ENCODE peak calls at places on chromosomes 12 and 14, in eight cellular contexts. I is erythroblast, A is transverse colon, P is A549, S is HCT116, C is IMR-90, T is endothelial cell of umbilical vein, U is Peyer's patch. G is an unnamed sample.
A peak's percentile ranks its signal among the peaks of the same experiment; 100 is the strongest.

GRCh38 chr14:103871596-103872480 is 24.5 kb upstream of the PPP1R13B start:
- DNase-seq in I (peak; percentile 62), C (no peak), S (no peak), U (peak; percentile 89), P (no peak), T (no peak), A (peak; percentile 89), G (peak; percentile 84)

GRCh38 chr12:63040526-63041220 is 105.7 kb upstream of the PPM1H start:
- DNase-seq in I (no peak), P (no peak), A (no peak), C (no peak), U (no peak), S (no peak), T (no peak), G (no peak)

GRCh38 chr14:39576258-39576657 is 144.0 kb upstream of the FBXO33 start:
- DNase-seq in C (no peak), P (no peak), I (no peak), S (no peak), A (no peak), U (no peak), T (no peak), G (no peak)

GRCh38 chr14:33786091-33786825 is 164.6 kb downstream of the EGLN3 start:
- DNase-seq in C (no peak), S (no peak), P (no peak), I (no peak), A (no peak), T (no peak), U (no peak), G (no peak)

GRCh38 chr12:111767362-111768158 is 827 bp downstream of the ALDH2 start:
- DNase-seq in U (peak; percentile 74), I (no peak), A (peak; percentile 58), P (peak; percentile 67), C (peak; percentile 40), S (peak; percentile 12), T (peak; percentile 59), G (no peak)

GRCh38 chr14:53110103-53110502 is 43.0 kb downstream of the DDHD1 start:
- DNase-seq in T (no peak), A (no peak), C (no peak), U (no peak), I (peak; percentile 34), P (no peak), S (no peak), G (no peak)

GRCh38 chr12:13171921-13172859 is 24.3 kb upstream of the EMP1 start:
- DNase-seq in U (peak; percentile 58), S (no peak), I (no peak), A (peak; percentile 30), P (peak; percentile 74), T (no peak), C (no peak), G (no peak)

GRCh38 chr12:108152179-108152538 is 23.1 kb downstream of the WSCD2 start:
- DNase-seq in A (no peak), T (no peak), P (no peak), C (no peak), U (no peak), S (no peak), I (no peak), G (no peak)

GRCh38 chr14:51564986-51565604 is 86.6 kb upstream of the FRMD6 start:
- DNase-seq in C (no peak), I (no peak), S (no peak), U (no peak), T (no peak), A (no peak), P (no peak), G (no peak)

GRCh38 chr12:93153321-93153720 is 224.2 kb upstream of the EEA1 start:
- DNase-seq in S (no peak), I (no peak), U (no peak), T (no peak), C (peak; percentile 86), P (no peak), A (no peak), G (no peak)

GRCh38 chr12:47775100-47775911 is 2.3 kb downstream of the SLC48A1 start:
- DNase-seq in C (no peak), U (no peak), T (no peak), S (no peak), A (no peak), I (peak; percentile 92), P (peak; percentile 54), G (no peak)
- TF ChIP-seq POLR2A in C (no peak), U (no peak), T (no peak), S (no peak), A (no peak), I (peak; percentile 85), P (no peak), G (no peak)

DNA sequence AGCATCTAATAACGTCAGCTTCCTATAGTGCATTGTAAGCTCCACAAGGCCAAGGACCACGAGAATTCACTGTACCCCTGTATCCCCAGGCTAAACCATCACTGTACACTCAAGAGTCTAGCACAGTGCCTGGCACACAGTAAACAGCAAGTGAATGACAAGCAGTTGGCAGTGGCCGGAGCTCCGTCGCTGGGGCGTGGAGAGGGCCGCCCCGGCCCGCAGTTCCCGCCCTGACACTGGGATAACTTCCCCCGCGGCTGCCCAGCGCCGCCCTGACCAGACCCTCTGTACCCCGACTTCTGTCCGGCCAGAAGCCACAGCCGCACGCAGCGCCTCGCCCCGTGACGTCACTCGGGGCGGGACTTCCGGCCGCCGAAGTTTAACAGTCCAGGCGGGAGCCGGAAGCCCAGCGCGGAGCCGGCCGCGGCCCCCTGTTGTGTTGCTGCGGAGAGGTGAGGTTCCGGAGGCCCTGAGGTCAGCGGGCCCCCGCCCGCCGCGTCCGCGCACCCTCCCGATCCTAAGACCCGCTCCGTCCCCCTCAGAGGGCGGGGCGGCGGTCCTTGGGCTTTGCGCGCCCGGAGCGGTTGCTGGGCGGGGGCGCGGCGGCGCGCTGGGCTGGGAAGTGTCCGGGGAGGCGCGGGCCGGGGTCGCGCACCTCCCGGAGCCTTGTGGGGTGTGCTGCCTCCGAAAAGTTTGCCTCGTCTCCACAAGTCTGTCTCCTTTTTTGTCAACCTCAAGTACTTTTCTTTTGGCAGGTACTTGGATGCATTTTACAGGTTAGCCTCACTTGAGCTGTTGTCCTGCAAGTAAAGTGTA is at the start of gene NEDD1:
- DNase-seq in T (peak; percentile 82), C (peak; percentile 67), U (peak; percentile 92), I (peak; percentile 91), A (peak; percentile 89), S (peak; percentile 45), P (peak; percentile 84), G (peak; percentile 90)
- TF ChIP-seq POLR2A in T (peak; percentile 86), C (peak; percentile 53), U (peak; percentile 63), I (peak; percentile 80), A (peak; percentile 74), S (peak; percentile 69), P (peak; percentile 74), G (no peak)

DNA sequence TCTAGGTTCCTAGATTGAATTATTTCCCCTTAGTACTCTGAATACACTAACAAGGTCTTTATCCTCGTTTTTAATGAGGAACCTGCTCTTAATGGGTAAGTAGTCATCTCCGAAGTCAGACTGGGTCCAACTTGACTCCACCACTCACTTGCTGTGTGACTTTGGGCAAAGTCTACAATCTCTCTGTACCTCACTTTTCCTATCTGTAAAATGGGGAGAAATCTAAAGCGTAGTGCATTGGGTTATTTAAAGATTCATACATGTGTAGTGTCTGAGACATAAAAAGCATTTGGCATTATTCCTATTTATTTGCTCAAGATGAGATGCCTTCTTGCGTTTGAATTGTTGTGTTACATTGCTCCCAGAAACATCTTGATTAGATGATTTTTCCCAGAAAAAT is 51.5 kb downstream of the GTF2A1 start:
- DNase-seq in U (no peak), S (no peak), P (no peak), C (no peak), I (no peak), T (no peak), A (no peak), G (no peak)
- TF ChIP-seq POLR2A in U (no peak), S (no peak), P (no peak), C (no peak), I (no peak), T (no peak), A (no peak), G (no peak)

DNA sequence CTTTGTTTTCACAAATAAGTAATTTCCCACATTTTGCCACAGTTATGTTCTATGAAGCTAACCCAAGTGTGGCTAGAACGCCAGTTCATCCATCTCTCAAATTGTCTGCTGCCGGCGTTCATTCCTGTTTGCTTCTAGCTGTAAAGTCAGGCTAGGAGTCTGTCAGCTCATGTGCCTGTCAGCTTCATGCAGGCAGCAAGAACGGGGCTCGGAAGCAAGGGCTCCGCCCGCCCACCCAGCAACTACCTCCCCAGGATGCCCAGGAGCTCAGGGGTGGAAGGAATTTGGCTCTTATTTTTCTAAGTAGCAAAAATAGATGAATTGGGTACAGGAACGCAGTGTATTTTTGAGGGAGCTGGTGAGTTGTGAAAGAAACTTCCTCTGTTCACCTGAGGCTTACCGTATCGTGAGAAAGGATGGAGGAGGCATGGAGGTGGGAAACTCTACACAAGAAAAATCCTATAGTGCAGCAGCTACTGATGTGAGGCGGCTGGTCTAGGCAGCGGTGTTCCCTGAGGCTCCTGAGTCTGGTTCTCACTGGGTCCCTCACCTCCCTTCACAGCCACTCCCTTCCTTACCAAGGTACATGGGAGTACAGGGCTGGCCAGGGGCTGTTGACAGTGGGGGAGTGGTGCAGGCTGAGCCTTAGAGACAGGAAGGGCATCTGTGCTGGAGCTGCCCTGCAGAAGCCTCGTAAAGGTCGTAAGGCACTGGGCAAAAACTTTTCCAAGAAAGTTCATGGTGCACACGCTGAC is 54.5 kb upstream of the AMN start:
- DNase-seq in A (peak; percentile 79), S (no peak), I (no peak), T (no peak), U (peak; percentile 68), C (no peak), P (no peak), G (no peak)
- TF ChIP-seq POLR2A in A (peak; percentile 56), S (no peak), I (no peak), T (no peak), U (no peak), C (no peak), P (no peak), G (no peak)

GRCh38 chr14:32574269-32574668 is 245.2 kb downstream of the AKAP6 start:
- DNase-seq in S (no peak), C (no peak), T (no peak), P (no peak), I (no peak), U (no peak), A (no peak), G (no peak)
- TF ChIP-seq POLR2A in S (no peak), C (no peak), T (no peak), P (no peak), I (no peak), U (no peak), A (no peak), G (no peak)

DNA sequence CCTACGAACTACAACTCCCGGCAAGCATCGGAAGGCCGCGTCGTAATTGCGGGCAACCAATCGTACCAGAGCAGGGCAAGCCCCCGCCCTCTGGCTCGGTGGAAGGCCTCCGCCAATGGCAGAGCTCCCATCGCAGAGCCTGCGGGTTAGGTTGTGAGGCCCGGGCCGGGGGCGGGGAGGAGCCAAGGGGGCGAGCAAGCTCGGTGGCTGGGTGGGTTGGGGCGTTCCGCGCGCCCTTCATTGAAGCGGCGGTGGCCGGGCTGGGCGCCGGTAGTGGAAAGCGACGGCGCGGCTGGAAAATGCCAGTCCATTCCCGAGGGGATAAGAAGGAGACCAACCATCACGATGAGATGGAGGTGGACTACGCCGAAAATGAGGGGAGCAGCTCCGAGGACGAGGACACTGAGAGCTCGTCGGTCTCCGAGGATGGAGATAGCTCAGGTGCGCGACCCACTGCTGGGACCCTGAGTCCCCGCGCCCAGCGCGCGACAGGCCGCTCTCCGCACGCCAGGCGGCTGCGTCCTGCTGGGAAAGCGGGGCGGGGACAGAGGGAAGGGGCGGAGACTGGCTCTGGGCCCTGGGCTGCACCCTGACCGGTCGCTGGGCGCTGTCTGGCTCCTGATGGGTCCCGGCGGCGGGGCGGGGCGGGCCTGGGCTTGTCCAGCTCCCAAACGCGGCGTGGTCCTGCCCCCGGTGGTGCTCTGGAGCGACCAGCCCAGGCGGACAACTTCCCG is at the start of gene BRMS1L:
- DNase-seq in C (peak; percentile 99), S (peak; percentile 95), A (peak; percentile 98), T (peak; percentile 99), I (peak; percentile 97), P (peak; percentile 99), U (peak; percentile 96), G (peak; percentile 99)
- TF ChIP-seq POLR2A in C (peak; percentile 78), S (peak; percentile 90), A (peak; percentile 85), T (peak; percentile 98), I (peak; percentile 90), P (peak; percentile 95), U (peak; percentile 77), G (peak; percentile 95)

G was measured in heart left ventricle.